ENCODE peak calls at places on chromosome 7, in five cellular contexts. N is hepatocyte, Q is stomach, D is pancreas, M is heart right ventricle. K is an unnamed sample. For H3K36me3, the result is how much of the 10 kb centered on the place peaks cover.

GRCh38 chr7:45703373-45703821 is 129.2 kb downstream of the ADCY1 start:
- DNase-seq in N (no peak), Q (peak), D (no peak), M (no peak), K (peak)

GRCh38 chr7:121954803-121955202 is 81.8 kb downstream of the PTPRZ1 start:
- DNase-seq in N (no peak), Q (no peak), D (no peak), M (no peak), K (no peak)

GRCh38 chr7:119643558-119643957 is 629.4 kb upstream of the KCND2 start:
- DNase-seq in N (no peak), Q (no peak), D (no peak), M (no peak), K (no peak)

GRCh38 chr7:50754684-50755083 is 28.0 kb downstream of the GRB10 start:
- DNase-seq in N (no peak), Q (no peak), D (no peak), M (no peak), K (no peak)

GRCh38 chr7:136528329-136528728 is 340.1 kb upstream of the CHRM2 start:
- DNase-seq in N (peak), Q (no peak), D (no peak), M (no peak), K (no peak)

GRCh38 chr7:136302049-136302448 is 324.9 kb upstream of the MTPN start:
- DNase-seq in N (no peak), Q (no peak), D (no peak), M (no peak), K (no peak)

GRCh38 chr7:79495544-79496272 is 42.2 kb upstream of the MAGI2 start:
- DNase-seq in N (no peak), Q (no peak), D (no peak), M (no peak), K (no peak)

GRCh38 chr7:116185956-116186355 is 24.4 kb upstream of the TES start:
- DNase-seq in N (no peak), Q (no peak), D (no peak), M (no peak), K (no peak)

GRCh38 chr7:76314042-76314721 is 11.7 kb downstream of the HSPB1 start:
- DNase-seq in N (peak), Q (peak), D (peak), M (peak), K (peak)

GRCh38 chr7:115748123-115748738 is 282.3 kb downstream of the TFEC start:
- DNase-seq in N (peak), Q (no peak), D (no peak), M (no peak), K (no peak)

GRCh38 chr7:117296066-117296465 is 26.8 kb downstream of the WNT2 start:
- DNase-seq in N (no peak), Q (no peak), D (no peak), M (no peak), K (no peak)

GRCh38 chr7:57579454-57579853 is 129.5 kb downstream of the ZNF716 start:
- DNase-seq in N (no peak), Q (no peak), D (no peak), M (no peak), K (no peak)

GRCh38 chr7:5420841-5421625 is 2.6 kb downstream of the TNRC18 start:
- DNase-seq in N (no peak), Q (peak), D (peak), M (peak), K (peak)

GRCh38 chr7:47690902-47691558 is 109.1 kb upstream of the TNS3 start:
- DNase-seq in N (no peak), Q (no peak), D (no peak), M (no peak), K (no peak)

GRCh38 chr7:7054252-7054830 is 128.0 kb upstream of the C1GALT1 start:
- DNase-seq in N (no peak), Q (no peak), D (no peak), M (no peak), K (no peak)

GRCh38 chr7:2544541-2545188 is 10.7 kb downstream of the BRAT1 start:
- DNase-seq in N (no peak), Q (no peak), D (no peak), M (no peak), K (no peak)

GRCh38 chr7:112399501-112399900 is 50.8 kb upstream of the IFRD1 start:
- DNase-seq in N (no peak), Q (no peak), D (no peak), M (no peak), K (no peak)

DNA sequence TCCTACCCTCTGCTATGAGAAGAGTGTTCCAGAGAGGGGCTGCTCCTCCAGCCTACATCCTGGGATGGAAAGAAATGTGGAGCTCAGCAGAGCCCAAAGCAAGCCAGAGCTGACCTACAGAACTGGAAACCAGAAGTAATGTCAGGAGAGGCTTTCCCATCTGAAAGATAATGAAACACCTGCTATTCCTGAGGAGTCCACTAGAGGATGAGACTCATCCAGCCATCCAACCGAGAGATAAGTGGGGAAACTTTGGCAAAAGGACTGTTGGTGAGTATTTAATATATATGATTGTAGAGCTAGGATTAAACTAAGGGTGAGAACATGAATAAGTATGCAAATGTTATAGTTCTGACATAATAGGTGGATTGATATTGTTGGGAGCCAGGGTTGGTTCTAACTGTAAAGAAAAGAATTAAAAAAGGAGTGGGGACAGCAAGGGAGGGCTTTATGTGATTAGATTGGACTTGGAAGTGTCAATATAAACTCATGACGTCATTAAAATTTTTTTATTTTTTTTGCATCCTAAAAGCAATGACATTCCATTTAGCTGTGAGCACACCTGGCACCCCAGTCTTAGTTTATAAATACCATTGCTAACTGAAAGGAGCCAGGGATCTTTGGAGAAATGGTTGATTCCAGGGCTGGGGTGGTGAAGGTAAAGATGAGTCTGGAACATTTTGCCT is 312.8 kb upstream of the NFE2L3 start:
- DNase-seq in N (no peak), Q (no peak), D (no peak), M (no peak), K (no peak)
- H3K27ac ChIP-seq in N (no peak), Q (no peak), D (no peak), M (peak), K (no peak)

GRCh38 chr7:158648168-158648567 is 56.4 kb downstream of the NCAPG2 start:
- DNase-seq in N (no peak), Q (no peak), D (no peak), M (no peak), K (no peak)
- H3K36me3 ChIP-seq in N (under half), Q (under half), D (under half), M (under half), K (under half)

GRCh38 chr7:104951546-104951945 is 62.5 kb upstream of the KMT2E start:
- DNase-seq in N (no peak), Q (no peak), D (no peak), M (peak), K (no peak)
- H3K4me3 ChIP-seq in N (no peak), Q (no peak), D (no peak), M (no peak), K (no peak)

GRCh38 chr7:106098889-106099288 is 13.2 kb downstream of the SYPL1 start:
- DNase-seq in N (no peak), Q (no peak), D (no peak), M (no peak), K (no peak)
- H3K27ac ChIP-seq in N (no peak), Q (no peak), D (no peak), M (no peak), K (no peak)

GRCh38 chr7:134554417-134554966 is 5.6 kb downstream of the AKR1B15 start:
- DNase-seq in N (no peak), Q (peak), D (no peak), M (no peak), K (no peak)
- H3K36me3 ChIP-seq in N (under half), Q (under half), D (under half), M (under half), K (under half)

GRCh38 chr7:129949292-129950133 is 3.2 kb downstream of the UBE2H start:
- DNase-seq in N (peak), Q (no peak), D (peak), M (no peak), K (peak)

GRCh38 chr7:129948877-129949291 is 3.9 kb downstream of the UBE2H start:
- DNase-seq in N (peak), Q (peak), D (peak), M (peak), K (peak)

GRCh38 chr7:129952164-129952652 is 552 bp downstream of the UBE2H start:
- DNase-seq in N (peak), Q (peak), D (peak), M (peak), K (peak)

GRCh38 chr7:129951076-129952011 is 1.4 kb downstream of the UBE2H start:
- DNase-seq in N (peak), Q (no peak), D (peak), M (no peak), K (peak)

GRCh38 chr7:129950191-129950940 is 2.4 kb downstream of the UBE2H start:
- DNase-seq in N (no peak), Q (no peak), D (no peak), M (no peak), K (no peak)
- H3K4me3 ChIP-seq in N (peak), Q (peak), D (peak), M (peak), K (peak)

GRCh38 chr7:135076882-135077281 is 71.0 kb upstream of the TMEM140 start:
- DNase-seq in N (no peak), Q (no peak), D (no peak), M (no peak), K (no peak)

GRCh38 chr7:135077642-135078041 is 70.2 kb upstream of the TMEM140 start:
- DNase-seq in N (no peak), Q (no peak), D (no peak), M (no peak), K (no peak)

GRCh38 chr7:135075716-135076115 is 72.2 kb upstream of the TMEM140 start:
- DNase-seq in N (no peak), Q (no peak), D (no peak), M (no peak), K (no peak)

GRCh38 chr7:135079068-135079467 is 68.8 kb upstream of the TMEM140 start:
- DNase-seq in N (no peak), Q (no peak), D (no peak), M (no peak), K (no peak)

GRCh38 chr7:135078051-135078450 is 69.8 kb upstream of the TMEM140 start:
- DNase-seq in N (no peak), Q (no peak), D (no peak), M (no peak), K (no peak)
- H3K27ac ChIP-seq in N (no peak), Q (no peak), D (no peak), M (no peak), K (no peak)

GRCh38 chr7:750111-750905 is 23.2 kb upstream of the PRKAR1B start:
- DNase-seq in N (no peak), Q (no peak), D (no peak), M (no peak), K (no peak)
- H3K36me3 ChIP-seq in N (under half), Q (under half), D (under half), M (under half), K (under half)

K was measured in Peyer's patch.